ENCODE peak calls at places on chromosomes 12 and 14, in six cellular contexts. One of them, this sample, is unnamed.

GRCh38 chr14:99274346-99275221 is 2.6 kb upstream of the BCL11B start:
- DNase-seq in GM12878: no peak
- DNase-seq in NB4: peak; percentile 86
- DNase-seq in HepG2: peak; percentile 77
- DNase-seq in K562: peak; percentile 15
- DNase-seq in endothelial cell of umbilical vein: peak; percentile 73
- DNase-seq in this sample: peak; percentile 77

GRCh38 chr14:101124860-101125259 is 221.3 kb upstream of the RTL1 start:
- DNase-seq in HepG2: no peak
- DNase-seq in GM12878: no peak
- DNase-seq in NB4: no peak
- DNase-seq in endothelial cell of umbilical vein: no peak
- DNase-seq in K562: no peak
- DNase-seq in this sample: no peak

GRCh38 chr12:81502912-81503695 is 256.0 kb downstream of the PPFIA2 start:
- DNase-seq in endothelial cell of umbilical vein: no peak
- DNase-seq in K562: no peak
- DNase-seq in GM12878: no peak
- DNase-seq in NB4: no peak
- DNase-seq in HepG2: no peak
- DNase-seq in this sample: peak; percentile 11

GRCh38 chr14:73457935-73458218 is 469 bp downstream of the NUMB start:
- DNase-seq in HepG2: no peak
- DNase-seq in NB4: no peak
- DNase-seq in GM12878: no peak
- DNase-seq in endothelial cell of umbilical vein: no peak
- DNase-seq in K562: no peak
- DNase-seq in this sample: no peak

GRCh38 chr12:57270966-57271470 is 20.0 kb upstream of the STAC3 start:
- DNase-seq in endothelial cell of umbilical vein: peak; percentile 14
- DNase-seq in K562: peak; percentile 48
- DNase-seq in NB4: peak; percentile 18
- DNase-seq in GM12878: no peak
- DNase-seq in HepG2: peak; percentile 12
- DNase-seq in this sample: no peak

GRCh38 chr12:31622038-31622437 is 31.1 kb upstream of the DENND5B start:
- DNase-seq in HepG2: no peak
- DNase-seq in endothelial cell of umbilical vein: no peak
- DNase-seq in K562: no peak
- DNase-seq in NB4: peak; percentile 20
- DNase-seq in GM12878: no peak
- DNase-seq in this sample: no peak

GRCh38 chr12:122350444-122350843 is 72.0 kb downstream of the CLIP1 start:
- DNase-seq in K562: peak; percentile 25
- DNase-seq in endothelial cell of umbilical vein: peak; percentile 91
- DNase-seq in HepG2: no peak
- DNase-seq in GM12878: no peak
- DNase-seq in NB4: no peak
- DNase-seq in this sample: no peak

GRCh38 chr14:59332727-59333126 is 132.5 kb downstream of the GPR135 start:
- DNase-seq in endothelial cell of umbilical vein: peak; percentile 94
- DNase-seq in NB4: no peak
- DNase-seq in HepG2: no peak
- DNase-seq in K562: no peak
- DNase-seq in GM12878: no peak
- DNase-seq in this sample: peak; percentile 15

DNA sequence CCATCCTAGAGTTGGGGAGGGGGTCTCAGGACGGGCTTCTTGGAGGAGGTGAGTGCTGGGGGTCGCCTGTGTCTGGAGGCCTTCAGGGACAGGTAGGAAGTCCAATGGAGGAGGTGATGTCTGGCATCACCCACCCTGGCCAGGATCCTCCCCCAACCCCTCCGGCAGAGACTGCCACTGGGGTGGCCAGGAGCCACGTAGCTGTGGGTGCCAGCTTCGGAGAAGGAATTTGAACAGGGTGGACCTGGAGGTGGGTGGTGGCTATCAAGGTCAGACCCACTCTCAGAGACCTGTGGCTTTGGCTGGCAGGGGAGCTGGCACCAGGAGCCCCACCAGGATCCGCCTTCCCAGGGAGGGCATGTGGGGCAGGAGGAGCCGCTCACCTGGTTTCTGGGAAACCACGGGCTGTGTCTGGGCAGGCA is 9.1 kb downstream of the CEP170B start:
- DNase-seq in endothelial cell of umbilical vein: no peak
- DNase-seq in GM12878: no peak
- DNase-seq in HepG2: no peak
- DNase-seq in NB4: no peak
- DNase-seq in K562: no peak
- DNase-seq in this sample: no peak
- TF ChIP-seq MAX in endothelial cell of umbilical vein: no peak
- TF ChIP-seq MAX in GM12878: no peak
- TF ChIP-seq MAX in HepG2: no peak
- TF ChIP-seq MAX in NB4: no peak
- TF ChIP-seq MAX in K562: no peak
- TF ChIP-seq MAX in this sample: no peak

DNA sequence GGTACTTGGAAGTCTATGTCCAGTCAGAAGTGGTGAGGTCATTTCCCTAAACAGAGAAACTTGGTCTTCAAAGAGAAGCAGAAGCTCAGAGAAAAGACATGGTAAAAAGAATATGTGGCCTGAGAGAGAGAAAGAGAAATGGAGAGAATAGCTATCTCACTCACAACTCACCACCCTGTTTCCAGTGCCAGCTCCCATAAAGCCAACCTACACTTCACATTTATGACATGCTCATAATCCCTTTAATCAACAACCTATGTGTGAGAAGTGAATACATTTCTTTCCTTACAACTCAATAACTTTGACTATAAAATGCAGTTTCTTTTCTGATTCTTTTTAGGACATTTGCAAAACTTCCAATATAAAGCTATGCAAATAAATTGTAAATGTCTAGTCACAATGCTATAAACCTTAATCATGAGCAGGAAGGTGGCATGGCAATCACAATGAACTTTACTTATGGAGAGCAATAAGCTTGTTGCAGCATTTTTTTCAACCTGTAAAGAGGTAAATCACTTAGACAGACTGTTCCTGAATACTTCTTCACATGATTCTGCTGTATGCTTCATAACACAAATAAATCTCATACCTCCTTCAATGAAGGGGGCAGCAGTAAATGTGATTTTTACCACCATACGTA is 67.1 kb downstream of the CPNE8 start:
- DNase-seq in K562: no peak
- DNase-seq in GM12878: no peak
- DNase-seq in HepG2: no peak
- DNase-seq in NB4: no peak
- DNase-seq in endothelial cell of umbilical vein: no peak
- DNase-seq in this sample: no peak
- TF ChIP-seq MYC in K562: no peak
- TF ChIP-seq MYC in GM12878: no peak
- TF ChIP-seq MYC in HepG2: no peak
- TF ChIP-seq MYC in NB4: no peak
- TF ChIP-seq MYC in endothelial cell of umbilical vein: no peak
- TF ChIP-seq MYC in this sample: no peak

GRCh38 chr14:65357091-65357490 is 55.4 kb upstream of the FUT8 start:
- DNase-seq in K562: no peak
- DNase-seq in endothelial cell of umbilical vein: no peak
- DNase-seq in HepG2: no peak
- DNase-seq in NB4: no peak
- DNase-seq in GM12878: no peak
- DNase-seq in this sample: no peak
- TF ChIP-seq MAX in K562: no peak
- TF ChIP-seq MAX in endothelial cell of umbilical vein: no peak
- TF ChIP-seq MAX in HepG2: no peak
- TF ChIP-seq MAX in NB4: no peak
- TF ChIP-seq MAX in GM12878: no peak
- TF ChIP-seq MAX in this sample: no peak

GRCh38 chr14:94062344-94062904 is 18.6 kb downstream of the DDX24 start:
- DNase-seq in HepG2: no peak
- DNase-seq in NB4: no peak
- DNase-seq in endothelial cell of umbilical vein: peak; percentile 43
- DNase-seq in GM12878: no peak
- DNase-seq in K562: no peak
- DNase-seq in this sample: no peak
- TF ChIP-seq MYC in HepG2: no peak
- TF ChIP-seq MYC in NB4: no peak
- TF ChIP-seq MYC in endothelial cell of umbilical vein: no peak
- TF ChIP-seq MYC in GM12878: no peak
- TF ChIP-seq MYC in K562: no peak
- TF ChIP-seq MYC in this sample: no peak

GRCh38 chr12:6336859-6337744 is 4.8 kb downstream of the TNFRSF1A start:
- DNase-seq in NB4: peak; percentile 97
- DNase-seq in K562: peak; percentile 29
- DNase-seq in GM12878: no peak
- DNase-seq in endothelial cell of umbilical vein: peak; percentile 27
- DNase-seq in HepG2: no peak
- DNase-seq in this sample: no peak
- TF ChIP-seq MAX in NB4: peak; percentile 51
- TF ChIP-seq MAX in K562: no peak
- TF ChIP-seq MAX in GM12878: no peak
- TF ChIP-seq MAX in endothelial cell of umbilical vein: no peak
- TF ChIP-seq MAX in HepG2: no peak
- TF ChIP-seq MAX in this sample: peak; percentile 50

GRCh38 chr14:87332001-87332400 is 661.0 kb downstream of the GALC start:
- DNase-seq in K562: no peak
- DNase-seq in NB4: no peak
- DNase-seq in HepG2: no peak
- DNase-seq in GM12878: no peak
- DNase-seq in endothelial cell of umbilical vein: no peak
- DNase-seq in this sample: no peak

DNA sequence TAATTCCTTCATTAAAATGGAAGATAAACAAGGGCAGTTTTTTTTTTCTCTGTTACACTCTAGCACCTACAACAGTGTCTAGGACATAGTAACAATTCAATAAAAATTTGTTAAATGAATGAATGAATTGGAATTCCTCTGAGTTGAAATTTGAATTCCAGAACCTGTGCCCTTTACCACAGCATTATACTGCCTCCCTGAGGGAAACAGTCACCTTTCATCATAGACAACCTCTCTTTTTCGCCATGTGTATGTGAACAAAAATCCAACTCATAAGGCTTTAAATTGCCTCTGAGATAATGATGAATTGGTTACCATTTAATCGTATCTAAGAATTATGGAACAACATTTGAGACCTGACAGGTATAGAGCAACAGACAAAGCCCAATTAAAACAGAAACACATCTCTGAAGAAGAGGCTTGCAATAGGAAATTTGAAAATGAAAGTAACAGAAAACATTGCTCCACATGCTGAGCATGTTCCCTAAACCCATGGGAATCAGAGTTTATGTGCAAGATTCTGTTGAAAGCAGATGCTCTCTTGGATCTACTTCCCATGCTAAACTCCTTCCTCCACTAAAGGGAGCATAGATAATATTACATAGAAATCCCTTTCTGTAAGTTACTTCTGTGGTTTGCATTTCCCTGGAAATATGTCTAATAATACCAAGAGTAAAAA is 657.8 kb downstream of the GALC start:
- DNase-seq in K562: no peak
- DNase-seq in GM12878: no peak
- DNase-seq in NB4: no peak
- DNase-seq in endothelial cell of umbilical vein: no peak
- DNase-seq in HepG2: no peak
- DNase-seq in this sample: no peak
- TF ChIP-seq MYC in K562: no peak
- TF ChIP-seq MYC in GM12878: no peak
- TF ChIP-seq MYC in NB4: no peak
- TF ChIP-seq MYC in endothelial cell of umbilical vein: no peak
- TF ChIP-seq MYC in HepG2: no peak
- TF ChIP-seq MYC in this sample: no peak

DNA sequence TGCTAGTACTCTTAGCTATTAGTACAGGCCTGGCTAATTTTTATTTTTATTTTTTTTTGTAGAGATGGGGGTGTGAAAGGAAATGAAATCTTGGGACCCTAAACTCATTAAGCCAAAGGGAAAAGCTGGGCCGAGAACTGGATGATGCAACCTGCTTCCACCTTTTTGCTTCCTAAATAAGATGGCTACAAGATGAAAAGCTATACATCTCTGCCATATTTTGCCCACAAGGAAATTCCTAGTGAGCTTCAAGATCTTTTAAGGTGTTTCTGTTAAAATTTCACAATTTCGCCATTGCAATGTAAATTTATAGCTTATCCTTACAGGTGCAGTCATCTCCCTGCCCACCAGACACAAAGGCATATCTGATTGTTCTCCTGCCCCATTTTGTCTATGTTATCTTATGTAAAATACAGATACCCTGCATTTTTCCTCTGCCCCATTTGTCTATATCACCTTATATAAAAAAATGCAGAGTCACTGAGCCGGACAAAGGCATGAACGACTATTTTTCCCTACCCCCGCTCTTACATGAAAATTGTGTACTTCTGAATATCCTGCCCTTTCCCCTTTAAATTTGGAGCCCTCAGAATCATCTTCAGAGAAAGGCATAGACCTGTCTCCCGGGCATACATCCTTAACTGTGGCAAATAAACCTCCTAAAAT is 112.0 kb upstream of the SLC38A2 start:
- DNase-seq in NB4: no peak
- DNase-seq in K562: no peak
- DNase-seq in GM12878: no peak
- DNase-seq in endothelial cell of umbilical vein: no peak
- DNase-seq in HepG2: no peak
- DNase-seq in this sample: no peak
- TF ChIP-seq MAX in NB4: no peak
- TF ChIP-seq MAX in K562: no peak
- TF ChIP-seq MAX in GM12878: no peak
- TF ChIP-seq MAX in endothelial cell of umbilical vein: no peak
- TF ChIP-seq MAX in HepG2: no peak
- TF ChIP-seq MAX in this sample: no peak

This sample was measured in A549.